ENCODE peak calls at places on chromosomes 4 and X, in four cellular contexts. G is Daoy; X is PC-3; M is activated naive CD8-positive, alpha-beta T cell treated with anti-CD3 and anti-CD28 coated beads, Interleukin-2, amount 50 U/mL, for 24 hours. C is an unnamed sample.
A peak's percentile ranks its signal among the peaks of the same experiment; 100 is the strongest.

GRCh38 chrX:39648548-39649254 is 449.1 kb downstream of the BCOR start:
- DNase-seq in G (no peak), X (no peak), M (no peak), C (peak; percentile 14)

GRCh38 chrX:104568304-104568915 is 2.4 kb downstream of the IL1RAPL2 start:
- DNase-seq in G (no peak), X (no peak), M (no peak), C (no peak)

GRCh38 chr4:142126890-142127497 is 490.6 kb downstream of the IL15 start:
- DNase-seq in G (peak; percentile 32), X (peak; percentile 87), M (peak; percentile 49), C (peak; percentile 54)

GRCh38 chrX:40278340-40279090 is 180.8 kb upstream of the BCOR start:
- DNase-seq in G (peak; percentile 67), X (no peak), M (peak; percentile 44), C (no peak)

GRCh38 chrX:106707771-106708454 is 18.6 kb upstream of the RNF128 start:
- DNase-seq in G (peak; percentile 80), X (peak; percentile 78), M (no peak), C (peak; percentile 87)

GRCh38 chr4:56671373-56671772 is 9.7 kb downstream of the HOPX start:
- DNase-seq in G (no peak), X (no peak), M (no peak), C (no peak)

GRCh38 chrX:118545510-118545909 is 49.9 kb downstream of the DOCK11 start:
- DNase-seq in G (no peak), X (no peak), M (no peak), C (peak; percentile 26)

GRCh38 chr4:38193464-38193863 is 233.3 kb downstream of the PTTG2 start:
- DNase-seq in G (no peak), X (no peak), M (no peak), C (no peak)

GRCh38 chr4:114041117-114041475 is 61.6 kb upstream of the ARSJ start:
- DNase-seq in G (no peak), X (peak; percentile 19), M (no peak), C (peak; percentile 49)

GRCh38 chrX:110418220-110418856 is 59.7 kb downstream of the RTL9 start:
- DNase-seq in G (peak; percentile 68), X (peak; percentile 67), M (no peak), C (peak; percentile 68)

GRCh38 chr4:149140841-149141240 is 674.8 kb downstream of the IQCM start:
- DNase-seq in G (no peak), X (peak; percentile 4), M (no peak), C (no peak)

GRCh38 chr4:8473198-8473919 is 32.8 kb downstream of the TRMT44 start:
- DNase-seq in G (no peak), X (no peak), M (no peak), C (no peak)

GRCh38 chrX:139766545-139766983 is 58.6 kb upstream of the MCF2 start:
- DNase-seq in G (no peak), X (no peak), M (peak; percentile 10), C (no peak)

GRCh38 chr4:21290562-21290961 is 590.3 kb downstream of the PACRGL start:
- DNase-seq in G (no peak), X (no peak), M (no peak), C (no peak)

GRCh38 chrX:17788439-17788838 is 51.1 kb downstream of the SCML1 start:
- DNase-seq in G (peak; percentile 38), X (peak; percentile 74), M (peak; percentile 22), C (peak; percentile 13)

GRCh38 chrX:21905976-21906375 is 34.5 kb upstream of the SMS start:
- DNase-seq in G (no peak), X (no peak), M (no peak), C (no peak)

GRCh38 chr4:140372607-140373327 is 679 bp upstream of the SCOC start:
- DNase-seq in G (peak; percentile 6), X (peak; percentile 4), M (peak; percentile 22), C (peak; percentile 4)

GRCh38 chrX:68703849-68704248 is 56.4 kb downstream of the STARD8 start:
- DNase-seq in G (no peak), X (no peak), M (no peak), C (no peak)

GRCh38 chr4:57191523-57192034 is 81.4 kb upstream of the IGFBP7 start:
- DNase-seq in G (peak; percentile 25), X (peak; percentile 64), M (no peak), C (no peak)

GRCh38 chrX:8413279-8413678 is 51.4 kb upstream of the VCX3B start:
- DNase-seq in G (no peak), X (no peak), M (no peak), C (no peak)

GRCh38 chr4:113869743-113870375 is 108.3 kb upstream of the CAMK2D start:
- DNase-seq in G (no peak), X (peak; percentile 40), M (peak; percentile 58), C (peak; percentile 64)